ENCODE peak calls at places on chromosomes 5 and 9, in four cellular contexts. A, P, L and F are unnamed samples. For H3K4me1, the result is how much of the 10 kb centered on the place peaks cover.

GRCh38 chr5:78621269-78621871 is 27.2 kb downstream of the LHFPL2 start:
- DNase-seq in A (no peak), P (no peak), L (no peak), F (no peak)

GRCh38 chr5:37571974-37572373 is 192.9 kb downstream of the WDR70 start:
- DNase-seq in A (no peak), P (no peak), L (no peak), F (no peak)

GRCh38 chr9:7489018-7489417 is 310.6 kb downstream of the DMAC1 start:
- DNase-seq in A (no peak), P (peak), L (no peak), F (no peak)

GRCh38 chr5:80153586-80154126 is 102.2 kb downstream of the SERINC5 start:
- DNase-seq in A (no peak), P (peak), L (peak), F (no peak)

GRCh38 chr9:38681747-38682227 is 38.1 kb downstream of the FAM240B start:
- DNase-seq in A (peak), P (no peak), L (no peak), F (no peak)

GRCh38 chr9:81861644-81862043 is 66.6 kb upstream of the SPATA31D4 start:
- DNase-seq in A (peak), P (no peak), L (no peak), F (no peak)

GRCh38 chr9:106075991-106076390 is 381.6 kb downstream of the TMEM38B start:
- DNase-seq in A (no peak), P (no peak), L (no peak), F (no peak)

GRCh38 chr5:109655841-109656240 is 33.9 kb upstream of the MAN2A1 start:
- DNase-seq in A (no peak), P (no peak), L (no peak), F (no peak)

GRCh38 chr5:53368516-53368915 is 111.9 kb upstream of the FST start:
- DNase-seq in A (peak), P (no peak), L (no peak), F (no peak)

GRCh38 chr5:128539038-128539429 is 989 bp upstream of the FBN2 start:
- DNase-seq in A (no peak), P (no peak), L (no peak), F (peak)

GRCh38 chr9:115757461-115757860 is 396.1 kb upstream of the PAPPA start:
- DNase-seq in A (peak), P (no peak), L (no peak), F (no peak)

GRCh38 chr5:180811623-180812119 is 9.1 kb upstream of the MGAT1 start:
- DNase-seq in A (peak), P (no peak), L (no peak), F (no peak)

GRCh38 chr9:14373319-14373632 is 59.3 kb upstream of the NFIB start:
- DNase-seq in A (no peak), P (no peak), L (no peak), F (no peak)

GRCh38 chr5:92309336-92309991 is 926.3 kb upstream of the ARRDC3 start:
- DNase-seq in A (peak), P (no peak), L (no peak), F (no peak)

GRCh38 chr5:34028349-34028748 is 14.7 kb downstream of the C1QTNF3 start:
- DNase-seq in A (no peak), P (no peak), L (no peak), F (no peak)

GRCh38 chr5:71816307-71816706 is 97.2 kb downstream of the CARTPT start:
- DNase-seq in A (peak), P (no peak), L (no peak), F (no peak)
- H3K4me1 ChIP-seq in A (under half), P (under half), L (under half), F (under half)

GRCh38 chr5:100904259-100904822 is 1.3 kb upstream of the ST8SIA4 start:
- DNase-seq in A (no peak), P (peak), L (peak), F (no peak)
- H3K4me3 ChIP-seq in A (no peak), P (peak), L (peak), F (no peak)

GRCh38 chr9:112384690-112385089 is 4.8 kb downstream of the HSDL2 start:
- DNase-seq in A (no peak), P (no peak), L (no peak), F (no peak)
- H3K27ac ChIP-seq in A (no peak), P (no peak), L (no peak), F (no peak)

GRCh38 chr5:124664287-124664686 is 82.2 kb downstream of the ZNF608 start:
- DNase-seq in A (no peak), P (no peak), L (no peak), F (no peak)
- H3K4me1 ChIP-seq in A (under half), P (under half), L (under half), F (under half)

DNA sequence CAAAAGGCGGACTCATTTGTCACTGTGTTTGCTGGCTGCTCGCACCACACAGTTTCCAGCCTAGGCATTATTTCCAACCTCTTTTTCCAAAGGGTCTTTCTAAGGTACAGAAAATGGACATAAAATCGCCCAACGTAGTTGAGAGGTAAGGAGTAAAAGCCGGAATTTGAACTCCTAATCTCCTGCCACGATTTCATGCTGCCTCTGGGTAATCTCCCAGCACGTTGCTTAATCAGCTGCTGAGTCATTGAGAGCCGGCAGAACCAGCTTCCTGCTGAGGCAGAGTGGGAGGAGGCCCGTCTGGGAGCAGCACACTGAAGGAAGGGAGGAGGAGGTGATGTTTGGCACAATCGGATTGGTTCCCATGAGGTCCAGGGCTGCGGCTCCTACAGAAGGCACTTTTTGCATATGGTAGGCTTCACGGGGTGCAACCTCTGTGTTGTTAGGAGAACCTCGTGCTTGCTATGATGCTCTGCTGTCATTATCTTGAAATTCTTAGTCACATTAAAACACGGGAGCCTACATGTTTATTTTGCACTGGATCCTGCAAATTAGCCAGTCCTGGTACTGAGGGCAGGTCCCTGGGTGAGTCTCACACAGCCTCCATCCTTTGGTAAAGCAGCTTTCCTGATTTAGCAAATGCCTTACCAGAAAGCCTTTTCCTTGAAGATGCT is 191.8 kb upstream of the MSX2 start:
- DNase-seq in A (peak), P (peak), L (no peak), F (peak)
- H3K4me3 ChIP-seq in A (no peak), P (no peak), L (no peak), F (no peak)

GRCh38 chr5:169979871-169980270 is 424 bp downstream of the INSYN2B start:
- DNase-seq in A (no peak), P (no peak), L (no peak), F (no peak)
- H3K27ac ChIP-seq in A (peak), P (no peak), L (no peak), F (no peak)

GRCh38 chr9:95450171-95451107 is 66.3 kb downstream of the PTCH1 start:
- DNase-seq in A (no peak), P (no peak), L (no peak), F (no peak)
- H3K4me1 ChIP-seq in A (under half), P (under half), L (under half), F (under half)

GRCh38 chr5:35285435-35285834 is 55.1 kb upstream of the PRLR start:
- DNase-seq in A (no peak), P (no peak), L (no peak), F (no peak)
- H3K4me3 ChIP-seq in A (no peak), P (no peak), L (no peak), F (no peak)

DNA sequence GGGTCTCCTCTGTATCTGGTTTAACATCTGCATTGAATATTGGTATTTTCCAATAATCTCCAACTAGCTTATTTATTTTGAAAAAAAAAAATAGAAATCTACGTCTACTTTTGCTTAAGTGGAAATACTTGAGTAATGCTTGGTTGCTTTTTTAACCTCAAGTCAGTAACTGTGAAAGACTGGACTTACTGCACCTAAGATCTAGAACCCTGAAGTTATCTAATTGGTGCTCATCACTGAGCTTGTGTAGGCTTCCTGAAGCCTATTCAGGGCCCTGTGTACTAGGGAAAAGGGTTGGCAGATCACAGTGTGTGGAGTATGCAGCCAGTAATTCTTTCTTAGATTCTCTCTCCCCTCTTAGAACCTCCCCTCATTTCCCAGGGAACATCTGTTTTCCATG is 16.2 kb downstream of the SLC1A1 start:
- DNase-seq in A (no peak), P (no peak), L (no peak), F (no peak)
- H3K27ac ChIP-seq in A (no peak), P (no peak), L (no peak), F (no peak)